ENCODE peak calls at places on chromosome X, in six cellular contexts. F, W, I, Z, J and D are unnamed samples.

GRCh38 chrX:130680164-130681035 is 222.6 kb downstream of the ENOX2 start:
- DNase-seq in F (peak), W (peak), I (no peak), Z (no peak), J (no peak), D (no peak)

GRCh38 chrX:70089575-70090297 is 27.5 kb downstream of the OTUD6A start:
- DNase-seq in F (peak), W (peak), I (no peak), Z (no peak), J (no peak), D (no peak)

GRCh38 chrX:132219343-132219768 is at the start of gene RAP2C:
- DNase-seq in F (peak), W (peak), I (peak), Z (peak), J (no peak), D (peak)

GRCh38 chrX:16114640-16115039 is 8.7 kb upstream of the GRPR start:
- DNase-seq in F (peak), W (peak), I (no peak), Z (no peak), J (peak), D (peak)

GRCh38 chrX:2351999-2352995 is 148.5 kb downstream of the DHRSX start:
- DNase-seq in F (peak), W (peak), I (no peak), Z (no peak), J (peak), D (no peak)

GRCh38 chrX:57930051-57930450 is 19.8 kb upstream of the ZXDA start:
- DNase-seq in F (no peak), W (peak), I (no peak), Z (no peak), J (no peak), D (no peak)

GRCh38 chrX:1452497-1453389 is at the start of gene ASMTL:
- DNase-seq in F (peak), W (peak), I (peak), Z (peak), J (peak), D (peak)

GRCh38 chrX:21883258-21883657 is 27.5 kb downstream of the YY2 start:
- DNase-seq in F (peak), W (no peak), I (no peak), Z (peak), J (no peak), D (no peak)

GRCh38 chrX:2894885-2895292 is 34.2 kb downstream of the ARSD start:
- DNase-seq in F (peak), W (peak), I (peak), Z (no peak), J (peak), D (peak)

GRCh38 chrX:72540318-72540717 is 32.3 kb downstream of the HDAC8 start:
- DNase-seq in F (peak), W (peak), I (no peak), Z (no peak), J (no peak), D (peak)

GRCh38 chrX:149948001-149948400 is 9.7 kb upstream of the EOLA2 start:
- DNase-seq in F (no peak), W (no peak), I (no peak), Z (no peak), J (no peak), D (no peak)

GRCh38 chrX:109187473-109188168 is 294.3 kb downstream of the GUCY2F start:
- DNase-seq in F (no peak), W (no peak), I (no peak), Z (no peak), J (no peak), D (no peak)

GRCh38 chrX:46865281-46865680 is 28.4 kb downstream of the RP2 start:
- DNase-seq in F (peak), W (peak), I (no peak), Z (no peak), J (peak), D (peak)

GRCh38 chrX:154655346-154655745 is 2.0 kb upstream of the CTAG2 start:
- DNase-seq in F (no peak), W (no peak), I (no peak), Z (no peak), J (no peak), D (no peak)

GRCh38 chrX:45824471-45824870 is 623.8 kb upstream of the DIPK2B start:
- DNase-seq in F (peak), W (peak), I (no peak), Z (no peak), J (peak), D (peak)

GRCh38 chrX:48703642-48704481 is 7.3 kb downstream of the SUV39H1 start:
- DNase-seq in F (peak), W (peak), I (no peak), Z (no peak), J (no peak), D (no peak)

GRCh38 chrX:95950679-95951078 is 734.0 kb upstream of the DIAPH2 start:
- DNase-seq in F (no peak), W (no peak), I (no peak), Z (no peak), J (no peak), D (no peak)

GRCh38 chrX:150084474-150085229 is 146.4 kb upstream of the EOLA2 start:
- DNase-seq in F (peak), W (peak), I (peak), Z (no peak), J (peak), D (no peak)

GRCh38 chrX:40109288-40110008 is 11.7 kb upstream of the BCOR start:
- DNase-seq in F (peak), W (peak), I (peak), Z (peak), J (no peak), D (peak)

GRCh38 chrX:49840679-49841078 is 11.6 kb downstream of the PAGE4 start:
- DNase-seq in F (peak), W (peak), I (peak), Z (peak), J (no peak), D (peak)

GRCh38 chrX:112851806-112852205 is 11.2 kb upstream of the AMOT start:
- DNase-seq in F (peak), W (peak), I (no peak), Z (peak), J (no peak), D (no peak)

GRCh38 chrX:151398346-151398745 is 1.3 kb downstream of the VMA21 start:
- DNase-seq in F (no peak), W (no peak), I (no peak), Z (no peak), J (no peak), D (peak)
- H3K4me3 ChIP-seq in F (no peak), W (peak), I (no peak), Z (no peak), J (peak), D (peak)

DNA sequence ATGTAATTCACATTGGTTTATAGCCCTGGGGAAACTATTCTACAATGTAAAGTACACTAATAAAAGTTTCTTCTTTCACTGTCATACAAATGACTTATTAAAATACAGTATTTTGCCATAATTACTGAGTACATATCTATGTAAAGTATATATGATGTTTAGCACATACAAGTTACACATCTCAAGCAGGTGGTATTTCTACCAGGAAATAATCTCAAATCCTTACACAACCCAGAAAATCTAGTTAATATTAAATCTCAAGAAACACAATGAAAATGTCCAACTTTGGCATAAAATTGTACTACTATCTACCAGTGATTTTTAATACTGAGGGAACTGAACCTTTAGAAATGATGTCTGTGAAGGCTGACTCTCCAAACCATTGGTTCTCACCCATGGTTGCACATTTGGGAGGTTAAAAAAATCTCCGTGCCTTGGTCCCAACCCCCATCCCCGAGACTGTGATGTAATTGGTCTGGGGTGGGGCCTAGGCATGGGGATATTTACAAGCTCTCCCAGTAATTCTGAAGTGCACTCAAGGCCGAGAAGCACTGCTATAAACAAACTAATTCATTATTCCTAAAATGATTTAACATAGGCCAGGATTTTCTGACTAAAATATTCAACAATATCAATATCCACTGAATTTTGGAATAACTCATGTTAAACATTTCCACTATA is 27.6 kb downstream of the MAP3K15 start:
- DNase-seq in F (no peak), W (no peak), I (no peak), Z (no peak), J (no peak), D (no peak)
- TF ChIP-seq CTCF in F (no peak), W (no peak), I (no peak), Z (no peak), J (no peak), D (no peak)

DNA sequence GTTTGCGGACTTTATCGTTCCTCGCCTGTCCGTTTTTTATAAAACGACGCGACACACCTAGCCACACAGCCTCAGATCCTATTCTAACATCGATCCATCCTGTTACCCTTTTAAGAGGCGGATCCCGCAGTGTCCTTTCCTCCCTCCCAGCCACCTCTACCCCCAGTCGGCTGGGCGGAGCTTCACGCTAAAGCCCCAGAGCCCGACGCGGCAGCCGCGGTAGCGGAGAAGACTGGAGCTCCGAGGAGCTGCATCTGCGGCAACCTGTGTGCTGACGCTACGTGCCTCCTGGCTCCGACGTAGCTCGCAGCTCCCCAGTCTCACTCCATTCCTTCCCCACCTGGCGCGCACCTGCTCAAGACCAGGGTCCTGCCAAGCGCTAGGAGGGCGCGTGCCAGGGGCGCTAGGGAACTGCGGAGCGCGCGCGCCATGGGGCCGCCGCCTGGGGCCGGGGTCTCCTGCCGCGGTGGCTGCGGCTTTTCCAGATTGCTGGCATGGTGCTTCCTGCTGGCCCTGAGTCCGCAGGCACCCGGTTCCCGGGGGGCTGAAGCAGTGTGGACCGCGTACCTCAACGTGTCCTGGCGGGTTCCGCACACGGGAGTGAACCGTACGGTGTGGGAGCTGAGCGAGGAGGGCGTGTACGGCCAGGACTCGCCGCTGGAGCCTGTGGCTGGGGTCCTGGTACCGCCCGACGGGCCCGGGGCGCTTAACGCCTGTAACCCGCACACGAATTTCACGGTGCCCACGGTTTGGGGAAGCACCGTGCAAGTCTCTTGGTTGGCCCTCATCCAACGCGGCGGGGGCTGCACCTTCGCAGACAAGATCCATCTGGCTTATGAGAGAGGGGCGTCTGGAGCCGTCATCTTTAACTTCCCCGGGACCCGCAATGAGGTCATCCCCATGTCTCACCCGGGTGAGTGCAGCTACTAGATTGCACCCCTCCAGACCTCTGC is at the start of gene RNF128:
- DNase-seq in F (peak), W (peak), I (peak), Z (no peak), J (no peak), D (no peak)
- H3K4me3 ChIP-seq in F (peak), W (peak), I (peak), Z (peak), J (peak), D (no peak)

GRCh38 chrX:88397551-88397950 is 349.5 kb upstream of the CPXCR1 start:
- DNase-seq in F (no peak), W (no peak), I (no peak), Z (no peak), J (no peak), D (no peak)
- TF ChIP-seq CTCF in F (no peak), W (no peak), I (no peak), Z (no peak), J (no peak), D (no peak)

GRCh38 chrX:11341274-11342256 is 48.4 kb downstream of the AMELX start:
- DNase-seq in F (peak), W (peak), I (no peak), Z (peak), J (peak), D (peak)
- H3K4me3 ChIP-seq in F (no peak), W (no peak), I (no peak), Z (no peak), J (no peak), D (no peak)

DNA sequence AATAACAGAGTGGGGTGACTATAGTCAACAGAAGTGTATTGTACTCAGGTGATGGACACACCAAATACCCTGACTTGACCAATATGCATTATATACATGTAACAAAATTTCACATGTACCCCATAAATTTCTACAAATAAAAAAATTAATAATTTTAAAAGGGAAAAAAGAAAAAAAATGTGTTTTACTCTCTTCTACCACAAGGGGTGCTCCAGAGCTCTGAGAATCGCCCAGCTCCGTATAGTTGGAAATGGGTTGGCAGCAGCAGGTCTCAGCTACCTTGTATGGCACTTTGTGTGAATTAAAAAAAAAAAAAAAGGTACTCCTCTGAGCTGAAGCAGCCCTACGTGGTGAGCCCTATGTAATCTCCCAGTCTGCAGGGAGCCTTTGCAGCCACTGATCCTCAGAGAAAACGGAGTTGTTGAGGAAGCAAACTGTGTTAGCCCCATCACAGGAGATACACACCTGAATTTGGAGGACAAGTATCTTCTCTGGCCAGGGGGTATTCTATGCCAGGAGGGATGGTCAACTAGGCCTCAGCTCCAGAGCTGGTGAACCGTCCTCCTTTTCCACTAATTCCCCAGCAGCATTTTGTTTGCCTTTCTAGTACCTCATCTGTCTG is 17.2 kb upstream of the POLA1 start:
- DNase-seq in F (no peak), W (peak), I (no peak), Z (no peak), J (no peak), D (peak)
- TF ChIP-seq CTCF in F (peak), W (peak), I (no peak), Z (peak), J (peak), D (peak)

GRCh38 chrX:84192006-84192405 is 4.0 kb upstream of the RPS6KA6 start:
- DNase-seq in F (no peak), W (no peak), I (no peak), Z (no peak), J (no peak), D (no peak)

GRCh38 chrX:84189125-84189524 is 1.1 kb upstream of the RPS6KA6 start:
- DNase-seq in F (no peak), W (no peak), I (no peak), Z (no peak), J (no peak), D (no peak)

GRCh38 chrX:84186603-84187358 is 1.2 kb downstream of the RPS6KA6 start:
- DNase-seq in F (no peak), W (peak), I (peak), Z (peak), J (no peak), D (no peak)

GRCh38 chrX:84187501-84188319 is at the start of gene RPS6KA6:
- DNase-seq in F (peak), W (peak), I (peak), Z (peak), J (no peak), D (no peak)

DNA sequence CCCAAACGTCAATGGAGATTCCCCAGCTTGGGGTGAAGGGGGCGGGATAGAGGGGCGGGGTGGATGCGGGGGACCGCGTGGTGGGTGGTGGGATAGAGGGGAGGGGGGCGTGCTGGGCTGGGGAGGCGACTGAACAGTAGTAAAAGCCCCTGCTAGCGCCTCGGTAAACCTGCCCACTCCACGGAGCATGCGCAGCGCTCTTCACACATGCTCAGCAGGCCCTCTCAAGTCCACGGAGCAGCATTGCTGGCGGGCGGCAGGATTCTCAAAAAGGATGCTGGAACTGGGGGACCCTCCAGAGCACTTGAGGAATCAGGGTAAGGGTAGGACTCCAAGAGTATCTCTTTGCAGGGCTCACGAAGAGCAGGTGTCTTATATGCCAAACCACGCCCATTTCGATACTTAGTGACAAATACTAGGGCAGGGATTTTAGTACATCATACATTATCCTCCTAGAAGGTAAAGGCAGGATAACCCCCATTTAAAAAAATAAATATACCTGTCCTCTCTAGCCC is 378 bp upstream of the RPS6KA6 start:
- DNase-seq in F (peak), W (peak), I (peak), Z (peak), J (peak), D (no peak)
- H3K4me3 ChIP-seq in F (peak), W (peak), I (peak), Z (peak), J (peak), D (no peak)

DNA sequence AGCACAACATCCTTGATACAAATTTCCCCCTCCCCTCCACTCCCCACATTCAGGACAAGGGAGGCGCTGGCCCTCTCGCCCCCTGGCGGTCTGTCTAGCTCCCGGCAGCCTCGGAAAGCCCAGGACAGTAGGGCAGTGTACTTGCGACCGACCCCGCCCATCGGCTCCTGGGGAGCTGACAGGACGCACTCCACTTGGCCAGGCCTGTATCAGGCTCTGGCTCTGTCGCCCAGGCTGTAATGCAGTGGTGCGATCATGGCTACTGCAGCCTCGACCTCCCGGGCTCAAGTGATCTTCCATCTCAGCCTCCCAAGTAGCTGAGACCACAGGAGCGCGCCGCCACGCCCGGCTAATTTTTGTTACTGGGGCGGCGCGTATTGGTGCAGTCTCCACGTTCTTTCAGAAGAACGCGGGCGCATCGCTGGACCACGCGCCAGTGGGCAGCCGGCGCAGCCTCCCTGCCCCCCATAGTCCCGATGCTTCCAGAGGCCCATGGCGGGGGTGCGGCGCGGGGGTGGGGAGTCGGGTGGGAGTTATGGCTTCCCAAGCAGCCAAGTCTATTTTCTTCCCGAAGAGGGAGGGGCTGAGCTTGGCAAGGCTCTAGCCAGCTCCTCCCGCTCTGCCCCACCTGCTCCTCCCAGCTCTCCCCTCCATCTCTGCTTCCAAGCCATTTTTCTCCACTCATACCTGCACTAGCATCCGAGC is 7.8 kb upstream of the AKAP14 start:
- DNase-seq in F (peak), W (peak), I (peak), Z (no peak), J (no peak), D (no peak)
- TF ChIP-seq CTCF in F (peak), W (peak), I (no peak), Z (no peak), J (peak), D (no peak)